ENCODE peak calls at places on chromosome 13, in nine cellular contexts. One of them, this sample, is unnamed.

GRCh38 chr13:33545492-33545891 is 259.9 kb upstream of the STARD13 start:
- DNase-seq in colonic mucosa: no peak
- DNase-seq in fibroblast of mammary gland: no peak
- DNase-seq in vagina: no peak
- DNase-seq in breast epithelium: no peak
- DNase-seq in mammary epithelial cell: no peak
- DNase-seq in esophagus squamous epithelium: no peak
- DNase-seq in lung: no peak
- DNase-seq in heart left ventricle: no peak
- DNase-seq in this sample: no peak

GRCh38 chr13:21124853-21125252 is 51.5 kb downstream of the SKA3 start:
- DNase-seq in lung: no peak
- DNase-seq in breast epithelium: no peak
- DNase-seq in fibroblast of mammary gland: no peak
- DNase-seq in colonic mucosa: no peak
- DNase-seq in heart left ventricle: no peak
- DNase-seq in vagina: no peak
- DNase-seq in mammary epithelial cell: no peak
- DNase-seq in esophagus squamous epithelium: no peak
- DNase-seq in this sample: peak; percentile 19

GRCh38 chr13:102814025-102814607 is 15.2 kb downstream of the BIVM start:
- DNase-seq in heart left ventricle: no peak
- DNase-seq in lung: no peak
- DNase-seq in breast epithelium: no peak
- DNase-seq in mammary epithelial cell: no peak
- DNase-seq in vagina: no peak
- DNase-seq in colonic mucosa: no peak
- DNase-seq in esophagus squamous epithelium: no peak
- DNase-seq in fibroblast of mammary gland: no peak
- DNase-seq in this sample: no peak

GRCh38 chr13:85298387-85298924 is 500.8 kb downstream of the SLITRK6 start:
- DNase-seq in heart left ventricle: no peak
- DNase-seq in esophagus squamous epithelium: no peak
- DNase-seq in lung: no peak
- DNase-seq in vagina: no peak
- DNase-seq in breast epithelium: no peak
- DNase-seq in colonic mucosa: no peak
- DNase-seq in fibroblast of mammary gland: no peak
- DNase-seq in mammary epithelial cell: no peak
- DNase-seq in this sample: no peak

GRCh38 chr13:47111499-47111898 is 214.6 kb upstream of the HTR2A start:
- DNase-seq in lung: no peak
- DNase-seq in heart left ventricle: no peak
- DNase-seq in fibroblast of mammary gland: no peak
- DNase-seq in mammary epithelial cell: no peak
- DNase-seq in esophagus squamous epithelium: no peak
- DNase-seq in colonic mucosa: no peak
- DNase-seq in vagina: no peak
- DNase-seq in breast epithelium: no peak
- DNase-seq in this sample: no peak

GRCh38 chr13:112969692-112970338 is 801 bp downstream of the MCF2L start:
- DNase-seq in breast epithelium: no peak
- DNase-seq in esophagus squamous epithelium: no peak
- DNase-seq in lung: no peak
- DNase-seq in vagina: no peak
- DNase-seq in heart left ventricle: no peak
- DNase-seq in colonic mucosa: no peak
- DNase-seq in fibroblast of mammary gland: no peak
- DNase-seq in mammary epithelial cell: no peak
- DNase-seq in this sample: no peak

GRCh38 chr13:43669101-43669500 is 117.7 kb downstream of the ENOX1 start:
- DNase-seq in colonic mucosa: no peak
- DNase-seq in heart left ventricle: no peak
- DNase-seq in fibroblast of mammary gland: no peak
- DNase-seq in lung: no peak
- DNase-seq in esophagus squamous epithelium: no peak
- DNase-seq in vagina: no peak
- DNase-seq in mammary epithelial cell: no peak
- DNase-seq in breast epithelium: no peak
- DNase-seq in this sample: no peak

GRCh38 chr13:106567421-106568224 is at the start of gene ARGLU1:
- DNase-seq in colonic mucosa: peak; percentile 95
- DNase-seq in lung: peak; percentile 95
- DNase-seq in breast epithelium: peak; percentile 94
- DNase-seq in esophagus squamous epithelium: peak; percentile 33
- DNase-seq in vagina: peak; percentile 94
- DNase-seq in mammary epithelial cell: peak; percentile 89
- DNase-seq in fibroblast of mammary gland: no peak
- DNase-seq in heart left ventricle: peak; percentile 97
- DNase-seq in this sample: peak; percentile 98

GRCh38 chr13:94548382-94549240 is 47.3 kb downstream of the TGDS start:
- DNase-seq in mammary epithelial cell: no peak
- DNase-seq in colonic mucosa: peak; percentile 62
- DNase-seq in fibroblast of mammary gland: peak; percentile 39
- DNase-seq in lung: no peak
- DNase-seq in esophagus squamous epithelium: no peak
- DNase-seq in vagina: no peak
- DNase-seq in heart left ventricle: peak; percentile 72
- DNase-seq in breast epithelium: no peak
- DNase-seq in this sample: peak; percentile 89

GRCh38 chr13:71625183-71625582 is 241.8 kb downstream of the DACH1 start:
- DNase-seq in heart left ventricle: no peak
- DNase-seq in mammary epithelial cell: no peak
- DNase-seq in fibroblast of mammary gland: no peak
- DNase-seq in esophagus squamous epithelium: no peak
- DNase-seq in colonic mucosa: no peak
- DNase-seq in vagina: no peak
- DNase-seq in breast epithelium: no peak
- DNase-seq in lung: no peak
- DNase-seq in this sample: no peak

DNA sequence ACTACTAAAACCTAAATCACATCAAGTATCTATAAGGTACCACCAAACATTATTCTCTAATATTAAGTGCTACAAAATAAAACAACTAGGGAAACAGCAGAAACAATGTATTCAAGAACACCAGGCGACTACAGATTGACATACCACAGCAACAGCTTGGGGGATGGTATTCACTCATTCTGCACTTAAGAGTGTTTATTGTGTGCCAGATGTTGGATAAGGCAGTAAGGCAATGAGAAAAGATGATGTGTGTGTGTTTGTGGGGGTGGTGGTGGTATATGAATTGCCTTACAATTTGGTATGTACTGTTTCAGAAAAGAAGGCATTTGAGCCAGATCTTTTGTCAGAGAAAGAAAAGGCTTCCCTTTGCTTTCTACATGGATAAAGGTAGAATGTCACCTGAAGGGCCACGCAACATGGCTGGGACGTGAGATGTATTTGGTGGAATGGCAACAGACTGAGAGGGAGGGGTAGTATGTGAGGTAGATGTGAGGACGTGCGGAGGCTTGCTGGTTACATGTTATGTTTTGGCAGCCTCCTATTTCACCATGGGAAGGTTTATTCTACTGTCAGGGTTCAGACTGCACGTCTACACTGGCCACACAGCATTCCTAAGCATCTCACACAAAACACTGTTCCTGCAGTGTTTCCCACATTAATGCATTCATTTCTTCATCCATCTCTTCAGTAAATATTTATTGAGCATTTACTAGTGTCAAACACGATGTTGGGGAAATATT is 300.7 kb downstream of the KLF12 start:
- DNase-seq in vagina: no peak
- DNase-seq in heart left ventricle: no peak
- DNase-seq in colonic mucosa: no peak
- DNase-seq in esophagus squamous epithelium: no peak
- DNase-seq in breast epithelium: no peak
- DNase-seq in lung: no peak
- DNase-seq in fibroblast of mammary gland: peak; percentile 4
- DNase-seq in mammary epithelial cell: no peak
- DNase-seq in this sample: no peak
- H3K4me3 ChIP-seq in vagina: no peak overlapping the region
- H3K4me3 ChIP-seq in heart left ventricle: no peak overlapping the region
- H3K4me3 ChIP-seq in colonic mucosa: no peak overlapping the region
- H3K4me3 ChIP-seq in esophagus squamous epithelium: no peak overlapping the region
- H3K4me3 ChIP-seq in breast epithelium: no peak overlapping the region
- H3K4me3 ChIP-seq in lung: no peak overlapping the region
- H3K4me3 ChIP-seq in fibroblast of mammary gland: no peak overlapping the region
- H3K4me3 ChIP-seq in mammary epithelial cell: no peak overlapping the region
- H3K4me3 ChIP-seq in this sample: no peak overlapping the region

DNA sequence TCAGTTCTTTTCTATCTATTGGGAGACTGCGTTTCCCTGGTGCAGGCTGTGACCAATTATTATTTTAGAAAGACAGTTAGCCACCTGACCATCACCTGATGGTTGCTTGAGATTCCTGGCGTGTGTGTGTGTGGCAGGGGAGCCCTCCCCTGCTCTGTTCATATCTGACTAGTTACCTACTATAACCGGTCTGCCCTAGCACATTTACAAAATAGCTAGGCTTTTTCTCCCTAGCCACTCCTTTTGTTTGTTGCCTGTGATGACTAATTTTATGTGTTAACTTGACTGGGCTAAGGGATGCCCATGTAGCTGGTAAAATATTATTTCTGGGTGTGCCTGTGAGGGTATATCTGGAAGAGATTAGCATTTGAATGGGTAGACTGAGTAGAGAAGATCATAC is 76.9 kb downstream of the OLFM4 start:
- DNase-seq in lung: no peak
- DNase-seq in colonic mucosa: no peak
- DNase-seq in mammary epithelial cell: no peak
- DNase-seq in esophagus squamous epithelium: no peak
- DNase-seq in breast epithelium: no peak
- DNase-seq in fibroblast of mammary gland: no peak
- DNase-seq in vagina: no peak
- DNase-seq in heart left ventricle: no peak
- DNase-seq in this sample: no peak
- TF ChIP-seq CTCF in lung: no peak
- TF ChIP-seq CTCF in colonic mucosa: no peak
- TF ChIP-seq CTCF in mammary epithelial cell: no peak
- TF ChIP-seq CTCF in esophagus squamous epithelium: no peak
- TF ChIP-seq CTCF in breast epithelium: no peak
- TF ChIP-seq CTCF in fibroblast of mammary gland: no peak
- TF ChIP-seq CTCF in vagina: no peak
- TF ChIP-seq CTCF in heart left ventricle: no peak
- TF ChIP-seq CTCF in this sample: no peak

GRCh38 chr13:45195421-45195820 is 5.4 kb downstream of the KCTD4 start:
- DNase-seq in vagina: no peak
- DNase-seq in breast epithelium: no peak
- DNase-seq in esophagus squamous epithelium: no peak
- DNase-seq in heart left ventricle: no peak
- DNase-seq in mammary epithelial cell: no peak
- DNase-seq in fibroblast of mammary gland: no peak
- DNase-seq in colonic mucosa: no peak
- DNase-seq in lung: no peak
- DNase-seq in this sample: no peak

GRCh38 chr13:45196622-45197021 is 4.2 kb downstream of the KCTD4 start:
- DNase-seq in vagina: no peak
- DNase-seq in fibroblast of mammary gland: peak; percentile 89
- DNase-seq in lung: no peak
- DNase-seq in mammary epithelial cell: peak; percentile 98
- DNase-seq in esophagus squamous epithelium: no peak
- DNase-seq in breast epithelium: no peak
- DNase-seq in heart left ventricle: no peak
- DNase-seq in colonic mucosa: no peak
- DNase-seq in this sample: no peak

GRCh38 chr13:45196091-45196490 is 4.8 kb downstream of the KCTD4 start:
- DNase-seq in fibroblast of mammary gland: no peak
- DNase-seq in heart left ventricle: no peak
- DNase-seq in breast epithelium: no peak
- DNase-seq in mammary epithelial cell: no peak
- DNase-seq in vagina: no peak
- DNase-seq in esophagus squamous epithelium: no peak
- DNase-seq in lung: no peak
- DNase-seq in colonic mucosa: no peak
- DNase-seq in this sample: no peak

GRCh38 chr13:45191874-45192273 is 9.0 kb downstream of the KCTD4 start:
- DNase-seq in colonic mucosa: no peak
- DNase-seq in heart left ventricle: no peak
- DNase-seq in esophagus squamous epithelium: no peak
- DNase-seq in mammary epithelial cell: no peak
- DNase-seq in vagina: no peak
- DNase-seq in breast epithelium: no peak
- DNase-seq in fibroblast of mammary gland: no peak
- DNase-seq in lung: no peak
- DNase-seq in this sample: no peak

DNA sequence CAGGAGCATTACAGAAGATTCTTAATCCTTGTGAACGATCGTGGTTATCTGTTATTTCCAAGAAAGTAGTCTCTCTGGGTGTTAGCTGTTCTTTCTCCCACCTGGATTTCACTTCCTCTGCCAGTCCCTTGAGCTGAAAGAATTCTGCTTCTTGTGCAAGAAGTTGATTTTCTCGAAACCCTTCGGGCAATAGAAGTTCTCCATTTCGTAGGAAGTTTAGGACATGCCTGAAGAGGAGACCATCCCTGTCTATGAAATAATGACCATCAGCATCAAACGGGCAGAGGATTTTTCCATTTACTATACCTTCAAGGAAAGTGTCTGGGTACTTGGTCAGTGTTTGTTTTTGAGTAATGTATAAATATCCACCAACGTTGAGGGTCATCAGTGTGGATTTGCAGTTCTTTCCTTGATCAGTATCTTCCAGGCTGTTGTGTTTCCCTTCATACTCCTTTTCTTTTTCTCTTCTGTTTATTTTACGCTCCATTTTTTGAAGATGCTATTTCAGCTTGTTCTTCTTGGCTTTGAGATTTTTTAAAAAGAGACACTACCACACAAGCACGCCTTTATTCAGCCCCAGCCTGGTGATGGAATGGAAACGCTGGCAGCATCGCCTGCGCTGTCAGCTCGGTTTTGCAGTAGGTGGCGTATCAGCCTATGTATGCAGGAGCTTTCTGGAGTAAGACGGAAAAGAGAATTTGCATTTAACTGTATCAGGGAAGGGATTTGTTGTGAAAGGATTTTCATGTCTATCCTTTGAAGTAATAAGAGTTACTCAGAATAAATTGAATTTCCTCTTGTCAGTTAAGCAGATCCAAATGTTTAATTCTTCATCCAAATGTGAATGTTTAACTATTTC is 6.5 kb downstream of the KCTD4 start:
- DNase-seq in lung: no peak
- DNase-seq in fibroblast of mammary gland: peak; percentile 71
- DNase-seq in colonic mucosa: no peak
- DNase-seq in heart left ventricle: no peak
- DNase-seq in vagina: no peak
- DNase-seq in breast epithelium: no peak
- DNase-seq in esophagus squamous epithelium: no peak
- DNase-seq in mammary epithelial cell: peak; percentile 69
- DNase-seq in this sample: peak; percentile 20
- H3K4me3 ChIP-seq in lung: no peak overlapping the region
- H3K4me3 ChIP-seq in fibroblast of mammary gland: no peak overlapping the region
- H3K4me3 ChIP-seq in colonic mucosa: no peak overlapping the region
- H3K4me3 ChIP-seq in heart left ventricle: no peak overlapping the region
- H3K4me3 ChIP-seq in vagina: no peak overlapping the region
- H3K4me3 ChIP-seq in breast epithelium: no peak overlapping the region
- H3K4me3 ChIP-seq in esophagus squamous epithelium: no peak overlapping the region
- H3K4me3 ChIP-seq in mammary epithelial cell: peak overlapping the region; percentile 94
- H3K4me3 ChIP-seq in this sample: no peak overlapping the region

DNA sequence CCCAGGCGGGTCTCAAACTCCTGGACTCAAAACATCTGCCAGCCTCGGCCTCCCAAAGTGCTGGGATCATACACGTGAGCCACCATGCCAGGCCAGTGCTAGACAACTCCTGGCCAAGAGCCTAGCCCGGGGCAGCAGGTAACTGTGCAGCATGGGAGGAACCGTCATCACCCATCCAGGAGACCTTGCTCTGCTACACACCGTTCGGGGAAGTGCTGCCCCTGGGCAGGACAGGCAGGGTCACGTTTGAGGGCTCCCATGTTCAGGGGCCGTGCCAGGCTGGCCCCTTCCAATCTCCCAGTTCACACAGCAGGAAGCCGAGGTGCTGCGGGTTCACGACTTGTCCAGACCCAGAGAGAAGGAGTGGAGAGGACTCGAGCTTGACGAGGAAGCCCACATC is 35.1 kb downstream of the NAXD start:
- DNase-seq in mammary epithelial cell: no peak
- DNase-seq in vagina: no peak
- DNase-seq in esophagus squamous epithelium: no peak
- DNase-seq in fibroblast of mammary gland: no peak
- DNase-seq in breast epithelium: no peak
- DNase-seq in heart left ventricle: no peak
- DNase-seq in lung: no peak
- DNase-seq in colonic mucosa: peak; percentile 15
- DNase-seq in this sample: no peak
- TF ChIP-seq CTCF in mammary epithelial cell: no peak
- TF ChIP-seq CTCF in vagina: no peak
- TF ChIP-seq CTCF in esophagus squamous epithelium: no peak
- TF ChIP-seq CTCF in fibroblast of mammary gland: no peak
- TF ChIP-seq CTCF in breast epithelium: no peak
- TF ChIP-seq CTCF in heart left ventricle: no peak
- TF ChIP-seq CTCF in lung: no peak
- TF ChIP-seq CTCF in colonic mucosa: no peak
- TF ChIP-seq CTCF in this sample: no peak

This sample was measured in WERI-Rb-1.